ENCODE peak calls at places on chromosomes 1 and 21, in nine cellular contexts. One of them, this sample, is unnamed.

GRCh38 chr1:174988539-174988938 is 11.2 kb upstream of the CACYBP start:
- DNase-seq in T1000: no peak
- DNase-seq in KG1: no peak
- DNase-seq in fibroblast of lung: no peak
- DNase-seq in M059J: no peak
- DNase-seq in colonic mucosa: no peak
- DNase-seq in left ventricle myocardium inferior: no peak
- DNase-seq in thoracic aorta: no peak
- DNase-seq in T follicular helper cell: no peak
- DNase-seq in this sample: no peak

GRCh38 chr1:100584761-100585745 is 47.1 kb downstream of the GPR88 start:
- DNase-seq in T1000: no peak
- DNase-seq in KG1: no peak
- DNase-seq in fibroblast of lung: no peak
- DNase-seq in M059J: peak
- DNase-seq in colonic mucosa: no peak
- DNase-seq in left ventricle myocardium inferior: no peak
- DNase-seq in thoracic aorta: no peak
- DNase-seq in T follicular helper cell: no peak
- DNase-seq in this sample: no peak

GRCh38 chr1:77421504-77422233 is 139.8 kb downstream of the AK5 start:
- DNase-seq in T1000: no peak
- DNase-seq in KG1: no peak
- DNase-seq in fibroblast of lung: no peak
- DNase-seq in M059J: no peak
- DNase-seq in colonic mucosa: no peak
- DNase-seq in left ventricle myocardium inferior: no peak
- DNase-seq in thoracic aorta: no peak
- DNase-seq in T follicular helper cell: no peak
- DNase-seq in this sample: no peak

GRCh38 chr1:34037856-34038255 is 127.2 kb downstream of the CSMD2 start:
- DNase-seq in T1000: no peak
- DNase-seq in KG1: no peak
- DNase-seq in fibroblast of lung: no peak
- DNase-seq in M059J: no peak
- DNase-seq in colonic mucosa: no peak
- DNase-seq in left ventricle myocardium inferior: no peak
- DNase-seq in thoracic aorta: no peak
- DNase-seq in T follicular helper cell: no peak
- DNase-seq in this sample: no peak

GRCh38 chr1:31855038-31855845 is 39.4 kb upstream of the SPOCD1 start:
- DNase-seq in T1000: no peak
- DNase-seq in KG1: no peak
- DNase-seq in fibroblast of lung: peak
- DNase-seq in M059J: peak
- DNase-seq in colonic mucosa: peak
- DNase-seq in left ventricle myocardium inferior: no peak
- DNase-seq in thoracic aorta: no peak
- DNase-seq in T follicular helper cell: no peak
- DNase-seq in this sample: no peak

GRCh38 chr1:16254263-16254948 is 17.4 kb upstream of the CPLANE2 start:
- DNase-seq in T1000: no peak
- DNase-seq in KG1: no peak
- DNase-seq in fibroblast of lung: no peak
- DNase-seq in M059J: peak
- DNase-seq in colonic mucosa: no peak
- DNase-seq in left ventricle myocardium inferior: no peak
- DNase-seq in thoracic aorta: no peak
- DNase-seq in T follicular helper cell: no peak
- DNase-seq in this sample: no peak

GRCh38 chr1:44472614-44473262 is 67.7 kb downstream of the RNF220 start:
- DNase-seq in T1000: no peak
- DNase-seq in KG1: no peak
- DNase-seq in fibroblast of lung: no peak
- DNase-seq in M059J: peak
- DNase-seq in colonic mucosa: no peak
- DNase-seq in left ventricle myocardium inferior: no peak
- DNase-seq in thoracic aorta: no peak
- DNase-seq in T follicular helper cell: no peak
- DNase-seq in this sample: no peak

GRCh38 chr1:234863596-234863995 is 253.6 kb upstream of the IRF2BP2 start:
- DNase-seq in T1000: no peak
- DNase-seq in KG1: no peak
- DNase-seq in fibroblast of lung: peak
- DNase-seq in M059J: peak
- DNase-seq in colonic mucosa: no peak
- DNase-seq in left ventricle myocardium inferior: no peak
- DNase-seq in thoracic aorta: no peak
- DNase-seq in T follicular helper cell: no peak
- DNase-seq in this sample: peak

GRCh38 chr1:47411441-47411840 is 4.6 kb upstream of the FOXE3 start:
- DNase-seq in T1000: no peak
- DNase-seq in KG1: no peak
- DNase-seq in fibroblast of lung: no peak
- DNase-seq in M059J: no peak
- DNase-seq in colonic mucosa: no peak
- DNase-seq in left ventricle myocardium inferior: no peak
- DNase-seq in thoracic aorta: no peak
- DNase-seq in T follicular helper cell: no peak
- DNase-seq in this sample: no peak

GRCh38 chr1:244205171-244205570 is 154.1 kb downstream of the ZBTB18 start:
- DNase-seq in T1000: no peak
- DNase-seq in KG1: no peak
- DNase-seq in fibroblast of lung: no peak
- DNase-seq in M059J: no peak
- DNase-seq in colonic mucosa: no peak
- DNase-seq in left ventricle myocardium inferior: no peak
- DNase-seq in thoracic aorta: no peak
- DNase-seq in T follicular helper cell: no peak
- DNase-seq in this sample: no peak

GRCh38 chr1:94239796-94240195 is 2.4 kb upstream of the ARHGAP29 start:
- DNase-seq in T1000: no peak
- DNase-seq in KG1: no peak
- DNase-seq in fibroblast of lung: no peak
- DNase-seq in M059J: peak
- DNase-seq in colonic mucosa: no peak
- DNase-seq in left ventricle myocardium inferior: no peak
- DNase-seq in thoracic aorta: no peak
- DNase-seq in T follicular helper cell: no peak
- DNase-seq in this sample: no peak

GRCh38 chr1:228090613-228091081 is 8.1 kb downstream of the ARF1 start:
- DNase-seq in T1000: no peak
- DNase-seq in KG1: no peak
- DNase-seq in fibroblast of lung: peak
- DNase-seq in M059J: no peak
- DNase-seq in colonic mucosa: no peak
- DNase-seq in left ventricle myocardium inferior: no peak
- DNase-seq in thoracic aorta: no peak
- DNase-seq in T follicular helper cell: no peak
- DNase-seq in this sample: no peak

GRCh38 chr1:52426391-52426790 is 22.0 kb downstream of the PRPF38A start:
- DNase-seq in T1000: no peak
- DNase-seq in KG1: no peak
- DNase-seq in fibroblast of lung: peak
- DNase-seq in M059J: no peak
- DNase-seq in colonic mucosa: no peak
- DNase-seq in left ventricle myocardium inferior: no peak
- DNase-seq in thoracic aorta: no peak
- DNase-seq in T follicular helper cell: no peak
- DNase-seq in this sample: no peak

GRCh38 chr1:94228640-94229375 is 8.6 kb downstream of the ARHGAP29 start:
- DNase-seq in T1000: no peak
- DNase-seq in KG1: no peak
- DNase-seq in fibroblast of lung: no peak
- DNase-seq in M059J: no peak
- DNase-seq in colonic mucosa: no peak
- DNase-seq in left ventricle myocardium inferior: no peak
- DNase-seq in thoracic aorta: no peak
- DNase-seq in T follicular helper cell: no peak
- DNase-seq in this sample: no peak

GRCh38 chr1:220926146-220926545 is 46.9 kb downstream of the HLX start:
- DNase-seq in T1000: peak
- DNase-seq in KG1: no peak
- DNase-seq in fibroblast of lung: peak
- DNase-seq in M059J: peak
- DNase-seq in colonic mucosa: no peak
- DNase-seq in left ventricle myocardium inferior: no peak
- DNase-seq in thoracic aorta: no peak
- DNase-seq in T follicular helper cell: no peak
- DNase-seq in this sample: no peak

GRCh38 chr1:225845633-225846259 is 35.8 kb downstream of the EPHX1 start:
- DNase-seq in T1000: peak
- DNase-seq in KG1: no peak
- DNase-seq in fibroblast of lung: peak
- DNase-seq in M059J: peak
- DNase-seq in colonic mucosa: peak
- DNase-seq in left ventricle myocardium inferior: peak
- DNase-seq in thoracic aorta: peak
- DNase-seq in T follicular helper cell: peak
- DNase-seq in this sample: peak

GRCh38 chr21:21383126-21383525 is 384.9 kb downstream of the NCAM2 start:
- DNase-seq in T1000: no peak
- DNase-seq in KG1: no peak
- DNase-seq in fibroblast of lung: peak
- DNase-seq in M059J: peak
- DNase-seq in colonic mucosa: no peak
- DNase-seq in left ventricle myocardium inferior: no peak
- DNase-seq in thoracic aorta: no peak
- DNase-seq in T follicular helper cell: no peak
- DNase-seq in this sample: no peak

GRCh38 chr21:36288651-36289243 is 31.2 kb upstream of the MORC3 start:
- DNase-seq in T1000: no peak
- DNase-seq in KG1: no peak
- DNase-seq in fibroblast of lung: no peak
- DNase-seq in M059J: no peak
- DNase-seq in colonic mucosa: no peak
- DNase-seq in left ventricle myocardium inferior: no peak
- DNase-seq in thoracic aorta: no peak
- DNase-seq in T follicular helper cell: no peak
- DNase-seq in this sample: no peak

GRCh38 chr1:22976127-22976460 is 3.4 kb upstream of the LACTBL1 start:
- DNase-seq in T1000: no peak
- DNase-seq in KG1: no peak
- DNase-seq in fibroblast of lung: no peak
- DNase-seq in M059J: no peak
- DNase-seq in colonic mucosa: no peak
- DNase-seq in left ventricle myocardium inferior: no peak
- DNase-seq in thoracic aorta: no peak
- DNase-seq in T follicular helper cell: no peak
- DNase-seq in this sample: peak

This sample was measured in Peyer's patch.